ENCODE peak calls at places on chromosome 3, in five cellular contexts. H is SK-N-SH, I is iris pigment epithelial cell, B is CMK, K is MCF 10A. Y is an unnamed sample.

GRCh38 chr3:188950832-188951489 is 220.8 kb upstream of the TPRG1 start:
- DNase-seq in H (no peak), B (no peak), I (peak; percentile 99), K (peak; percentile 95), Y (peak; percentile 85)

GRCh38 chr3:49662021-49662420 is 12.1 kb upstream of the APEH start:
- DNase-seq in K (no peak), H (no peak), I (no peak), B (no peak), Y (no peak)

GRCh38 chr3:171622126-171622525 is 161.9 kb upstream of the TNIK start:
- DNase-seq in B (no peak), H (no peak), K (no peak), I (no peak), Y (no peak)

GRCh38 chr3:143283432-143284128 is 164.0 kb downstream of the CHST2 start:
- DNase-seq in K (peak; percentile 61), H (no peak), B (peak; percentile 24), I (no peak), Y (no peak)

GRCh38 chr3:150737874-150738679 is 24.9 kb downstream of the SIAH2 start:
- DNase-seq in I (peak; percentile 76), K (peak; percentile 68), H (no peak), B (no peak), Y (no peak)

GRCh38 chr3:64031540-64032533 is 8.5 kb upstream of the PSMD6 start:
- DNase-seq in K (no peak), B (no peak), H (no peak), I (no peak), Y (no peak)

GRCh38 chr3:60798456-60798855 is 452.8 kb downstream of the FHIT start:
- DNase-seq in I (no peak), H (no peak), K (no peak), B (no peak), Y (no peak)

GRCh38 chr3:47324278-47324865 is 41.6 kb downstream of the KLHL18 start:
- DNase-seq in K (peak; percentile 79), B (peak; percentile 60), H (peak; percentile 79), I (peak; percentile 85), Y (peak; percentile 71)

GRCh38 chr3:129371041-129371826 is 57.2 kb downstream of the EFCAB12 start:
- DNase-seq in I (no peak), K (no peak), B (no peak), H (peak; percentile 27), Y (no peak)

GRCh38 chr3:158847885-158848284 is 46.0 kb downstream of the MFSD1 start:
- DNase-seq in K (no peak), I (no peak), H (no peak), B (no peak), Y (no peak)

GRCh38 chr3:99248913-99249312 is 347.4 kb upstream of the DCBLD2 start:
- DNase-seq in I (peak; percentile 52), K (peak; percentile 53), B (no peak), H (no peak), Y (no peak)

GRCh38 chr3:99921986-99922385 is 104.3 kb downstream of the CMSS1 start:
- DNase-seq in K (no peak), I (no peak), H (no peak), B (no peak), Y (no peak)

GRCh38 chr3:160707187-160707789 is 30.3 kb downstream of the ARL14 start:
- DNase-seq in I (peak; percentile 55), K (peak; percentile 65), B (no peak), H (peak; percentile 53), Y (peak; percentile 73)

GRCh38 chr3:60094392-60094947 is 1044.6 kb upstream of the CFAP20DC start:
- DNase-seq in I (no peak), K (no peak), H (no peak), B (no peak), Y (no peak)

GRCh38 chr3:47016934-47017435 is 37.5 kb downstream of the NBEAL2 start:
- DNase-seq in I (peak; percentile 91), B (peak; percentile 66), K (peak; percentile 36), H (no peak), Y (peak; percentile 25)

GRCh38 chr3:50201573-50202315 is 3.3 kb upstream of the SLC38A3 start:
- DNase-seq in H (no peak), B (no peak), K (no peak), I (no peak), Y (no peak)

GRCh38 chr3:52092291-52092660 is 35.9 kb upstream of the DUSP7 start:
- DNase-seq in H (no peak), B (no peak), I (no peak), K (no peak), Y (no peak)